ENCODE peak calls at places on chromosomes 3 and 15, in ten cellular contexts. V is ELR, J is A549, B is GM04504, C is hepatocyte, R is chondrocyte, T is AG10803, G is HFF-Myc, P is HT1080, W is amygdala. H is an unnamed sample.

GRCh38 chr15:79682285-79682684 is 214.5 kb downstream of the MTHFS start:
- DNase-seq in C (peak), T (peak), W (peak), V (peak), R (no peak), J (peak), P (peak), G (no peak), B (peak), H (no peak)

GRCh38 chr3:55522077-55522476 is 35.0 kb upstream of the WNT5A start:
- DNase-seq in P (no peak), J (no peak), V (no peak), W (no peak), T (no peak), R (no peak), G (no peak), C (no peak), B (no peak), H (peak)

GRCh38 chr3:64354221-64354620 is 129.0 kb upstream of the PRICKLE2 start:
- DNase-seq in W (no peak), R (no peak), P (peak), G (no peak), C (no peak), J (no peak), T (no peak), B (no peak), V (peak), H (no peak)

GRCh38 chr15:72503147-72503546 is 29.0 kb downstream of the ARIH1 start:
- DNase-seq in P (no peak), R (no peak), V (no peak), T (peak), B (no peak), J (no peak), W (no peak), G (no peak), C (no peak), H (no peak)

GRCh38 chr15:62588930-62589655 is 424.0 kb upstream of the C2CD4B start:
- DNase-seq in C (no peak), T (peak), J (no peak), B (no peak), G (peak), P (no peak), V (no peak), R (no peak), W (no peak), H (no peak)

GRCh38 chr15:64148581-64148980 is 3.0 kb upstream of the SNX22 start:
- DNase-seq in V (no peak), W (no peak), T (no peak), G (no peak), C (no peak), P (no peak), J (no peak), B (no peak), R (no peak), H (no peak)

GRCh38 chr15:85854345-85855097 is 59.8 kb upstream of the KLHL25 start:
- DNase-seq in P (peak), B (peak), G (peak), R (no peak), V (peak), W (peak), C (peak), T (peak), J (peak), H (peak)

GRCh38 chr3:171256445-171257250 is 203.6 kb downstream of the TNIK start:
- DNase-seq in B (no peak), J (no peak), R (no peak), C (no peak), V (peak), T (no peak), G (no peak), W (no peak), P (peak), H (no peak)

GRCh38 chr3:14819671-14820070 is 909 bp downstream of the FGD5 start:
- DNase-seq in T (no peak), C (no peak), G (no peak), B (no peak), J (no peak), P (no peak), R (peak), W (no peak), V (no peak), H (no peak)

GRCh38 chr3:127423856-127424765 is 136.3 kb upstream of the PRR20G start:
- DNase-seq in W (no peak), P (no peak), R (no peak), G (no peak), T (no peak), V (no peak), B (no peak), C (no peak), J (no peak), H (no peak)

GRCh38 chr3:129323651-129324294 is 45.1 kb downstream of the HMCES start:
- DNase-seq in C (no peak), T (no peak), B (no peak), R (no peak), P (no peak), W (no peak), J (no peak), G (no peak), V (peak), H (no peak)

GRCh38 chr3:45064512-45065372 is 38.6 kb downstream of the CLEC3B start:
- DNase-seq in R (no peak), J (no peak), G (peak), W (no peak), T (peak), P (peak), C (no peak), V (peak), B (peak), H (no peak)

GRCh38 chr15:50059883-50060282 is 59.1 kb downstream of the ATP8B4 start:
- DNase-seq in R (no peak), J (no peak), C (no peak), G (no peak), B (no peak), W (no peak), P (no peak), T (no peak), V (no peak), H (no peak)